ENCODE peak calls at places on chromosomes 6 and 20, in eight cellular contexts. C, V, Y, W, J, X, M and A are unnamed samples.
A peak's percentile ranks its signal among the peaks of the same experiment; 100 is the strongest.

GRCh38 chr6:82608365-82608764 is 244.7 kb downstream of the TPBG start:
- DNase-seq in Y (peak; percentile 85), X (no peak), W (peak; percentile 54), V (no peak), M (no peak), J (no peak), C (no peak), A (no peak)

GRCh38 chr20:10369723-10370090 is 64.3 kb downstream of the MKKS start:
- DNase-seq in V (peak; percentile 37), W (no peak), M (no peak), X (peak; percentile 81), C (peak; percentile 36), Y (no peak), J (no peak), A (no peak)

GRCh38 chr6:47334334-47334733 is 24.6 kb upstream of the TNFRSF21 start:
- DNase-seq in M (no peak), W (no peak), Y (no peak), X (no peak), J (no peak), C (no peak), V (no peak), A (no peak)

GRCh38 chr6:1315560-1316386 is 3.9 kb downstream of the FOXQ1 start:
- DNase-seq in X (no peak), V (no peak), C (no peak), Y (no peak), M (no peak), J (no peak), W (no peak), A (no peak)

GRCh38 chr20:39630215-39630614 is 668.1 kb downstream of the DHX35 start:
- DNase-seq in Y (no peak), W (no peak), V (no peak), M (no peak), X (no peak), J (no peak), C (peak; percentile 5), A (no peak)

GRCh38 chr6:27593861-27594260 is 121.0 kb upstream of the ZNF184 start:
- DNase-seq in W (no peak), V (no peak), X (no peak), J (no peak), M (no peak), C (no peak), Y (peak; percentile 76), A (no peak)

GRCh38 chr20:3896853-3897252 is 7.7 kb downstream of the PANK2 start:
- DNase-seq in M (no peak), W (no peak), Y (no peak), C (no peak), X (no peak), V (no peak), J (no peak), A (no peak)

GRCh38 chr6:35258858-35259193 is 709 bp upstream of the ZNF76 start:
- DNase-seq in M (no peak), W (no peak), J (no peak), X (peak; percentile 66), V (peak; percentile 59), Y (no peak), C (peak; percentile 72), A (no peak)

GRCh38 chr6:68726307-68726706 is 91.2 kb downstream of the ADGRB3 start:
- DNase-seq in X (no peak), J (no peak), M (no peak), W (no peak), V (no peak), Y (no peak), C (no peak), A (no peak)

GRCh38 chr6:91271807-91272206 is 684.9 kb upstream of the MAP3K7 start:
- DNase-seq in J (no peak), W (no peak), M (no peak), Y (no peak), C (no peak), X (no peak), V (no peak), A (no peak)

GRCh38 chr6:38150681-38151296 is 331.3 kb downstream of the ZFAND3 start:
- DNase-seq in V (no peak), Y (no peak), M (no peak), W (no peak), X (no peak), J (no peak), C (no peak), A (no peak)

GRCh38 chr6:73394577-73395354 is at the start of gene DDX43:
- DNase-seq in J (no peak), C (no peak), X (peak; percentile 69), Y (no peak), V (no peak), W (peak; percentile 18), M (no peak), A (no peak)

GRCh38 chr6:163984446-163984936 is 570.0 kb downstream of the QKI start:
- DNase-seq in W (no peak), M (no peak), Y (no peak), C (no peak), V (no peak), X (peak; percentile 68), J (no peak), A (no peak)

GRCh38 chr6:53899512-53899911 is 104.7 kb downstream of the LRRC1 start:
- DNase-seq in X (peak; percentile 10), J (no peak), C (no peak), V (no peak), Y (no peak), W (no peak), M (no peak), A (no peak)

GRCh38 chr6:129844118-129844891 is 16.8 kb downstream of the TMEM244 start:
- DNase-seq in J (peak; percentile 71), W (peak; percentile 96), V (peak; percentile 89), C (peak; percentile 65), X (peak; percentile 83), M (peak; percentile 50), Y (peak; percentile 33), A (peak; percentile 52)

GRCh38 chr6:73648166-73648565 is 5.6 kb downstream of the SLC17A5 start:
- DNase-seq in C (peak; percentile 66), V (peak; percentile 68), Y (no peak), X (peak; percentile 55), W (no peak), J (no peak), M (no peak), A (no peak)

GRCh38 chr6:113723182-113723581 is 134.0 kb upstream of the MARCKS start:
- DNase-seq in C (peak; percentile 49), X (no peak), W (no peak), J (no peak), V (peak; percentile 50), M (no peak), Y (no peak), A (no peak)

GRCh38 chr6:146110990-146111389 is 82.1 kb downstream of the GRM1 start:
- DNase-seq in J (no peak), V (no peak), W (no peak), C (no peak), Y (no peak), X (no peak), M (no peak), A (no peak)

DNA sequence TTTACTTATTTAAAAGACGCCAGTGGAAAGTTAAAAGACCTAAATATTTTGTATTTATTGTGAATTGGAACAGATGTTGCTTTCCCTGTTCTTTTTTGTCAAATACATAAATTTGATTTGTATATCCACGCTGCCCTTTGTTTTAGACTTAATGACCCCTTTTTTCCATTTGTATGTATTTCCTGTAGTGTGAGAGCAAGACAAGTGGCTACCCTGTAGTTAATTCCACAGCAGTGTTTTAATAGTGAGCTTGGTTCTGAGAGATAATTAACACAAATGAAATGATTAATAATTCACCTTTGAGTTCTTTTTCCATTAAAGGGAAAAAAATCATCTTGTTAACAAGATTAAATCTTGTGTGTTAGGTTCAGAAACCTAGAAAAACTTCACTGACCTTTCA is 16.6 kb downstream of the SH3BGRL2 start:
- DNase-seq in M (no peak), C (no peak), W (no peak), V (no peak), J (no peak), Y (no peak), X (no peak), A (no peak)
- H3K9ac ChIP-seq in M (no peak overlapping the region), C (no peak overlapping the region), W (no peak overlapping the region), V (no peak overlapping the region), J (no peak overlapping the region), Y (no peak overlapping the region), X (no peak overlapping the region), A (no peak overlapping the region)

GRCh38 chr6:95574811-95575210 is 2.5 kb upstream of the MANEA start:
- DNase-seq in Y (no peak), C (peak; percentile 86), W (no peak), J (peak; percentile 28), X (peak; percentile 17), M (no peak), V (peak; percentile 65), A (no peak)
- H3K9ac ChIP-seq in Y (no peak overlapping the region), C (peak overlapping the region; percentile 97), W (peak overlapping the region; percentile 23), J (no peak overlapping the region), X (no peak overlapping the region), M (no peak overlapping the region), V (no peak overlapping the region), A (no peak overlapping the region)

DNA sequence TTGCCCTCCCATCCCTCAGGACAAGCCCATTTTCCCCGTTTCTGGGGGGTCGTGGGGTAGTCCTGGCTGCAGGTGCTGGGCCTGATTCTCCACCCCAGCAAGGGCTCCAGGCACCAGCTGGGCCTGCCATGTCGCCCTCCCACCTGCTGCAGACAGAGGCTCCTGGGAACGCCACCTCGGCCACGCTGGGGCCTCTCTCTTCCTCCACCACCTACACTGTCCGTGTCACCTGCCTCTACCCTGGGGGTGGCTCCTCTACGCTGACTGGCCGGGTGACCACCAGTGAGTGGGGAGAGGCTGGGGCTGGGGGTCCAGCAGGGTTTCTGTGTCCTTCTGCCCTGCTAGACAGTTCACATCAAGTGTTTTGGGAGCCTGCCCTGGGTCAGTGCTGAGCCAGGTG is 19.3 kb downstream of the COL20A1 start:
- DNase-seq in C (no peak), W (no peak), V (no peak), J (no peak), X (no peak), M (no peak), Y (no peak), A (no peak)
- H3K9ac ChIP-seq in C (no peak overlapping the region), W (no peak overlapping the region), V (no peak overlapping the region), J (no peak overlapping the region), X (no peak overlapping the region), M (no peak overlapping the region), Y (no peak overlapping the region), A (no peak overlapping the region)

DNA sequence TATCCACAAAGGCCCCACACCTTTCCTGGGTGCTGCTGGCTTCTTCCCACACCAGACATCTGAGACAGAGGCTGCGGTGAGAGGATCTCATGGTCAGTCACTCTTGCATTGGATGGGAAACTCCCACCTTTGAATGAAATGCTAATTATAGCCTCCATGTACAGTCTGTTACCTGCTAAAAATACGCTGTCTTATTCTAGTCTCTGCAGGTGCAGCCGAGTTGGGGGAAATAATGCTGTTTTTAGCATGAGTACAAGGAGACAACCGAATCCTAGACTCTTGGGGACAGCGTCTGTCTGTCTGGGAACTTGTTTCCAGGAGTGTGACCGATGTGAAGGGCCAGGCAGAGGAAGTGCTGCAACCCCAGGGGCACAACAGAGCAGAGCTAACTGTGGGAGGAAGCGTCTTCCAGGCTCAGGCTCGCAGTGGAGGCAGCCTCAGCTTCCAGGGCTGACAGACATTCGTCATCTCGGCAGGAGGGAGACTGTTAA is 286.2 kb downstream of the PREX1 start:
- DNase-seq in Y (no peak), C (no peak), W (no peak), X (no peak), J (no peak), V (no peak), M (no peak), A (no peak)
- H3K9ac ChIP-seq in Y (no peak overlapping the region), C (no peak overlapping the region), W (no peak overlapping the region), X (no peak overlapping the region), J (no peak overlapping the region), V (no peak overlapping the region), M (no peak overlapping the region), A (no peak overlapping the region)